ENCODE peak calls at places on chromosomes 16 and 17, in six cellular contexts. P, W, Y, J, E and X are unnamed samples. For H3K4me1, the result is how much of the 10 kb centered on the place peaks cover.

GRCh38 chr17:54968954-54969400 is 412 bp downstream of the STXBP4 start:
- DNase-seq in P (peak), W (no peak), Y (no peak), J (peak), E (no peak), X (no peak)

GRCh38 chr16:31363721-31364120 is 8.7 kb downstream of the ITGAX start:
- DNase-seq in P (no peak), W (no peak), Y (no peak), J (no peak), E (no peak), X (no peak)

GRCh38 chr16:48126801-48127644 is 28.8 kb downstream of the ABCC12 start:
- DNase-seq in P (peak), W (peak), Y (no peak), J (peak), E (no peak), X (peak)

GRCh38 chr17:385195-385835 is 32.7 kb upstream of the RPH3AL start:
- DNase-seq in P (no peak), W (no peak), Y (peak), J (no peak), E (peak), X (no peak)

GRCh38 chr16:20851601-20852000 is 45.3 kb downstream of the REXO5 start:
- DNase-seq in P (peak), W (peak), Y (no peak), J (peak), E (no peak), X (peak)

GRCh38 chr17:19867654-19868395 is at the start of gene ULK2:
- DNase-seq in P (peak), W (peak), Y (peak), J (peak), E (peak), X (peak)

GRCh38 chr16:77335652-77336234 is 99.1 kb downstream of the ADAMTS18 start:
- DNase-seq in P (no peak), W (no peak), Y (no peak), J (no peak), E (no peak), X (no peak)

GRCh38 chr17:65660947-65661346 is 99.5 kb upstream of the AXIN2 start:
- DNase-seq in P (no peak), W (peak), Y (no peak), J (peak), E (no peak), X (peak)

GRCh38 chr17:57494446-57494845 is 238.1 kb downstream of the MSI2 start:
- DNase-seq in P (no peak), W (no peak), Y (no peak), J (no peak), E (no peak), X (no peak)

GRCh38 chr16:86922311-86922710 is 344.0 kb downstream of the FOXL1 start:
- DNase-seq in P (no peak), W (no peak), Y (peak), J (no peak), E (no peak), X (no peak)

GRCh38 chr16:29029168-29029994 is 44.5 kb downstream of the LAT start:
- DNase-seq in P (no peak), W (peak), Y (no peak), J (peak), E (no peak), X (peak)

GRCh38 chr17:4965311-4965986 is 2.2 kb downstream of the SPAG7 start:
- DNase-seq in P (no peak), W (no peak), Y (peak), J (no peak), E (no peak), X (no peak)

GRCh38 chr16:30079480-30079879 is 3.7 kb downstream of the PPP4C start:
- DNase-seq in P (no peak), W (no peak), Y (no peak), J (no peak), E (no peak), X (no peak)

GRCh38 chr16:30076276-30076791 is 540 bp downstream of the PPP4C start:
- DNase-seq in P (no peak), W (no peak), Y (peak), J (no peak), E (no peak), X (no peak)

GRCh38 chr16:30077656-30078055 is 1.9 kb downstream of the PPP4C start:
- DNase-seq in P (no peak), W (no peak), Y (no peak), J (no peak), E (no peak), X (no peak)

GRCh38 chr16:30078744-30079143 is 3.0 kb downstream of the PPP4C start:
- DNase-seq in P (no peak), W (no peak), Y (no peak), J (no peak), E (no peak), X (no peak)

GRCh38 chr16:30075503-30076275 is at the start of gene PPP4C:
- DNase-seq in P (peak), W (peak), Y (peak), J (peak), E (peak), X (peak)
- TF ChIP-seq CTCF in P (peak), W (no peak), Y (no peak), J (no peak), E (no peak), X (peak)

DNA sequence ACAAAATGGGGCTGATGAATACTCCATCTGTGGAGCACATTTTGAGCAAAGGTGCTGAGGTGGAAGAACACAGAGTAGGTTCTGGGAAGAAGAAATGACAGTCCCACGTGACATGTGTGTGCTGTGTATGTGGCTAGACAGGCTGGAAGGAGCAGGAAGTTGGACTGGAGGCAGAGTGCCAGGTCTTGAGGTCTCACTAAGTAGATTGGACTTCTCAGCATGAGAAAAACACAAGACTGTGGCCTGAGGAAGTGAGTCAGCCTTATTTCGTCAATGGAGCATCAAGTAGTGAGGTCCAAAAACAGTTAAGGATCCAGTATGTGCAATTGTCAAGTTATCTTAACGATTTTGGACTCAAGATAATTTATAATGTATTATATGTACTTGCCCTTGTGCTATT is 736.5 kb downstream of the KCNJ2 start:
- DNase-seq in P (no peak), W (peak), Y (no peak), J (peak), E (no peak), X (peak)
- H3K27ac ChIP-seq in P (no peak), W (peak), Y (no peak), J (no peak), E (no peak), X (no peak)

DNA sequence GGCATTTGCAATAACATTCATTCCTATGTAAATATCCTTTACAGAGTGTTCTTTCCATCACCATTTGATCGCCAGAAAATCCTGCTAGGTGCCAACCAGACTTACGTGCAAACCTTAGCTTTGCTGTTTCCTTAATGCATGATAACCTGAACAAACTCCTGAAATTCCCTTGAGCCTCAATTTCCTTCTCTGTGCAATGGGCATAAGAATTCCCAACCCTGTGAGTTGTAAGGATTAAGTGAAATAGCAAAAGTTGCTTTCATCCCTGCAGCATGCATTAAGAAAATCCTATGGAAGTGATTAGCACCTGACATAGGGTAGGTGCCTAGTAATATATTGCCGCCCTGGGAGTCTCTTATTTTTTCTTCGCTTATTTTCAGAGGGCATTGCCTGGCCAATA is 272.7 kb downstream of the MAF start:
- DNase-seq in P (no peak), W (no peak), Y (no peak), J (no peak), E (no peak), X (no peak)
- H3K4me1 ChIP-seq in P (under half), W (under half), Y (under half), J (under half), E (under half), X (under half)

GRCh38 chr16:51813609-51814008 is 662.5 kb upstream of the SALL1 start:
- DNase-seq in P (no peak), W (no peak), Y (no peak), J (no peak), E (no peak), X (no peak)
- TF ChIP-seq CTCF in P (no peak), W (no peak), Y (no peak), J (no peak), E (peak), X (peak)

GRCh38 chr17:74451557-74451956 is 14.9 kb upstream of the CD300A start:
- DNase-seq in P (no peak), W (no peak), Y (no peak), J (no peak), E (no peak), X (no peak)

GRCh38 chr17:74452027-74452840 is 14.2 kb upstream of the CD300A start:
- DNase-seq in P (no peak), W (no peak), Y (peak), J (no peak), E (no peak), X (no peak)

GRCh38 chr17:74454197-74455024 is 12.0 kb upstream of the CD300A start:
- DNase-seq in P (peak), W (peak), Y (peak), J (peak), E (peak), X (no peak)

GRCh38 chr17:74453665-74454196 is 12.7 kb upstream of the CD300A start:
- DNase-seq in P (no peak), W (no peak), Y (peak), J (no peak), E (peak), X (no peak)

DNA sequence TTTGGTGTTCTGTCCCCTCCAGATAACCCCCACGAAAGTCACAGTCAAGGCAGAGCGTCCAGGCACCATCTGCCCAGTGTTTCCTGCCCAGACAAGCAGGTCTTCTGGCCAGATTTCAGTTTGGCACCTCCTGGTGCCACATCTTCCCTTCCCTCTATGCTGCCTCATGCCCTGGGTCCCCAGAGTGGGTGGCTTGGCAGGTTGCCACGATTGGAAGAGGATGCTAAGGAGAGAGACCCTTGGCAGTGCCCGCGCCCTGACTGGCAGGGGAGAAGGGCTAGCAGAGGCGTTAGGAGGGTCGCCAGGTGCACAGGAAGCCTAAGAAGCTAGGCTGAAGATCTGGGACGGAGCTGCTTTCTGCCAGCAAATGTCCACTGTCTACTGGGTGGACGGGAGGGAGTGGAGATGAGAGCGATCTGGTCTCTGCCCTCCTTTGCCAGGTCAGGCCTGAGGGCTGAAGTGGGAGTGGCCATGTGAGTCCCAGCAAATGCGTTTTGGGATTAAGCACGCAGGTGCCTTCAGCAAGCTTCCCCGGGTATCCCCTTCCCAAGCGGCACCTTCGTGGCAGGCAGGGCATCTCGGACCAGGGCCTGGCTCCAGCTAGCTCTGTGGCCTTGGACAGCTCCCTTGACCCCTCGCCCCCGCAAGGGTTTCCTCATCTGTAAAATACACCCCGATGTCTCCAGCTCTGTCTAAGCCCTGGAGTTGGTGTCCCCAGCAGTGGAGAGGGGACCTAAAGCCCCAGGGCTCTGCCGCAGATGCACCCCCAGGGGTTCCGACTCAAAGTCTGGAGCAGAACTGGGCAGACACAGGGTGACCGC is 13.4 kb upstream of the CD300A start:
- DNase-seq in P (no peak), W (no peak), Y (no peak), J (no peak), E (no peak), X (no peak)
- H3K27ac ChIP-seq in P (peak), W (no peak), Y (peak), J (no peak), E (no peak), X (no peak)

GRCh38 chr17:82201498-82201910 is 11.1 kb downstream of the CCDC57 start:
- DNase-seq in P (no peak), W (no peak), Y (peak), J (no peak), E (no peak), X (no peak)

GRCh38 chr17:82203920-82204319 is 8.7 kb downstream of the CCDC57 start:
- DNase-seq in P (no peak), W (no peak), Y (no peak), J (no peak), E (no peak), X (no peak)

GRCh38 chr17:82204831-82205719 is 7.6 kb downstream of the CCDC57 start:
- DNase-seq in P (no peak), W (peak), Y (no peak), J (peak), E (no peak), X (peak)

GRCh38 chr17:82202981-82203380 is 9.7 kb downstream of the CCDC57 start:
- DNase-seq in P (no peak), W (no peak), Y (no peak), J (no peak), E (no peak), X (no peak)

GRCh38 chr17:82205720-82206508 is 6.7 kb downstream of the CCDC57 start:
- DNase-seq in P (peak), W (peak), Y (peak), J (peak), E (peak), X (peak)
- H3K4me1 ChIP-seq in P (under half), W (under half), Y (under half), J (under half), E (under half), X (under half)